ENCODE peak calls at places on chromosomes 7 and 10, in four cellular contexts. One of them, this sample, is unnamed.

GRCh38 chr7:138449580-138449979 is 10.5 kb upstream of the TRIM24 start:
- DNase-seq in neuronal stem cell: no peak
- DNase-seq in breast epithelium: no peak
- DNase-seq in K562: peak; percentile 72
- DNase-seq in this sample: no peak

GRCh38 chr10:33365871-33366411 is 31.5 kb upstream of the NRP1 start:
- DNase-seq in neuronal stem cell: no peak
- DNase-seq in breast epithelium: no peak
- DNase-seq in K562: no peak
- DNase-seq in this sample: no peak

GRCh38 chr7:36238138-36238537 is 85.1 kb downstream of the EEPD1 start:
- DNase-seq in neuronal stem cell: no peak
- DNase-seq in breast epithelium: no peak
- DNase-seq in K562: no peak
- DNase-seq in this sample: no peak

GRCh38 chr10:71597821-71598498 is 121.6 kb downstream of the C10orf105 start:
- DNase-seq in neuronal stem cell: no peak
- DNase-seq in breast epithelium: peak; percentile 72
- DNase-seq in K562: peak; percentile 40
- DNase-seq in this sample: no peak

GRCh38 chr7:22730921-22731654 is 4.1 kb downstream of the IL6 start:
- DNase-seq in neuronal stem cell: no peak
- DNase-seq in breast epithelium: no peak
- DNase-seq in K562: no peak
- DNase-seq in this sample: no peak

GRCh38 chr7:14381306-14381705 is 391.8 kb upstream of the ETV1 start:
- DNase-seq in neuronal stem cell: no peak
- DNase-seq in breast epithelium: no peak
- DNase-seq in K562: no peak
- DNase-seq in this sample: no peak

GRCh38 chr10:99529483-99530107 is 3.1 kb upstream of the NKX2-3 start:
- DNase-seq in neuronal stem cell: no peak
- DNase-seq in breast epithelium: no peak
- DNase-seq in K562: no peak
- DNase-seq in this sample: no peak

GRCh38 chr7:111883241-111883640 is 320.9 kb upstream of the IMMP2L start:
- DNase-seq in neuronal stem cell: no peak
- DNase-seq in breast epithelium: no peak
- DNase-seq in K562: no peak
- DNase-seq in this sample: no peak

GRCh38 chr7:158056761-158057160 is 530.9 kb downstream of the PTPRN2 start:
- DNase-seq in neuronal stem cell: no peak
- DNase-seq in breast epithelium: no peak
- DNase-seq in K562: no peak
- DNase-seq in this sample: no peak

GRCh38 chr10:33421789-33422188 is 87.3 kb upstream of the NRP1 start:
- DNase-seq in neuronal stem cell: no peak
- DNase-seq in breast epithelium: peak; percentile 20
- DNase-seq in K562: no peak
- DNase-seq in this sample: peak; percentile 78

GRCh38 chr10:96097865-96098264 is 32.2 kb upstream of the ZNF518A start:
- DNase-seq in neuronal stem cell: no peak
- DNase-seq in breast epithelium: no peak
- DNase-seq in K562: no peak
- DNase-seq in this sample: no peak

GRCh38 chr7:17301491-17302101 is 3.1 kb downstream of the AHR start:
- DNase-seq in neuronal stem cell: no peak
- DNase-seq in breast epithelium: no peak
- DNase-seq in K562: peak; percentile 5
- DNase-seq in this sample: no peak

GRCh38 chr10:131517781-131518180 is 206.3 kb upstream of the TCERG1L start:
- DNase-seq in neuronal stem cell: no peak
- DNase-seq in breast epithelium: no peak
- DNase-seq in K562: no peak
- DNase-seq in this sample: no peak

GRCh38 chr10:22821501-22821900 is 106.4 kb upstream of the ARMC3 start:
- DNase-seq in neuronal stem cell: no peak
- DNase-seq in breast epithelium: no peak
- DNase-seq in K562: no peak
- DNase-seq in this sample: no peak

GRCh38 chr10:48444266-48444665 is 137.8 kb downstream of the MAPK8 start:
- DNase-seq in neuronal stem cell: peak; percentile 29
- DNase-seq in breast epithelium: no peak
- DNase-seq in K562: peak; percentile 46
- DNase-seq in this sample: no peak

GRCh38 chr10:110305767-110306451 is 1.2 kb upstream of the SMNDC1 start:
- DNase-seq in neuronal stem cell: peak; percentile 50
- DNase-seq in breast epithelium: peak; percentile 54
- DNase-seq in K562: peak; percentile 47
- DNase-seq in this sample: no peak

GRCh38 chr7:119572132-119572531 is 700.8 kb upstream of the KCND2 start:
- DNase-seq in neuronal stem cell: no peak
- DNase-seq in breast epithelium: no peak
- DNase-seq in K562: no peak
- DNase-seq in this sample: no peak

GRCh38 chr7:55078465-55079372 is 59.9 kb downstream of the EGFR start:
- DNase-seq in neuronal stem cell: no peak
- DNase-seq in breast epithelium: no peak
- DNase-seq in K562: peak; percentile 17
- DNase-seq in this sample: no peak

GRCh38 chr7:73830618-73830871 is 251 bp upstream of the CLDN4 start:
- DNase-seq in neuronal stem cell: no peak
- DNase-seq in breast epithelium: no peak
- DNase-seq in K562: no peak
- DNase-seq in this sample: no peak

GRCh38 chr7:73833251-73833919 is 2.6 kb downstream of the CLDN4 start:
- DNase-seq in neuronal stem cell: no peak
- DNase-seq in breast epithelium: no peak
- DNase-seq in K562: no peak
- DNase-seq in this sample: no peak

GRCh38 chr7:73830872-73831655 is at the start of gene CLDN4:
- DNase-seq in neuronal stem cell: peak; percentile 49
- DNase-seq in breast epithelium: peak; percentile 96
- DNase-seq in K562: no peak
- DNase-seq in this sample: no peak

GRCh38 chr7:73832806-73833205 is 2.0 kb downstream of the CLDN4 start:
- DNase-seq in neuronal stem cell: no peak
- DNase-seq in breast epithelium: no peak
- DNase-seq in K562: no peak
- DNase-seq in this sample: no peak

DNA sequence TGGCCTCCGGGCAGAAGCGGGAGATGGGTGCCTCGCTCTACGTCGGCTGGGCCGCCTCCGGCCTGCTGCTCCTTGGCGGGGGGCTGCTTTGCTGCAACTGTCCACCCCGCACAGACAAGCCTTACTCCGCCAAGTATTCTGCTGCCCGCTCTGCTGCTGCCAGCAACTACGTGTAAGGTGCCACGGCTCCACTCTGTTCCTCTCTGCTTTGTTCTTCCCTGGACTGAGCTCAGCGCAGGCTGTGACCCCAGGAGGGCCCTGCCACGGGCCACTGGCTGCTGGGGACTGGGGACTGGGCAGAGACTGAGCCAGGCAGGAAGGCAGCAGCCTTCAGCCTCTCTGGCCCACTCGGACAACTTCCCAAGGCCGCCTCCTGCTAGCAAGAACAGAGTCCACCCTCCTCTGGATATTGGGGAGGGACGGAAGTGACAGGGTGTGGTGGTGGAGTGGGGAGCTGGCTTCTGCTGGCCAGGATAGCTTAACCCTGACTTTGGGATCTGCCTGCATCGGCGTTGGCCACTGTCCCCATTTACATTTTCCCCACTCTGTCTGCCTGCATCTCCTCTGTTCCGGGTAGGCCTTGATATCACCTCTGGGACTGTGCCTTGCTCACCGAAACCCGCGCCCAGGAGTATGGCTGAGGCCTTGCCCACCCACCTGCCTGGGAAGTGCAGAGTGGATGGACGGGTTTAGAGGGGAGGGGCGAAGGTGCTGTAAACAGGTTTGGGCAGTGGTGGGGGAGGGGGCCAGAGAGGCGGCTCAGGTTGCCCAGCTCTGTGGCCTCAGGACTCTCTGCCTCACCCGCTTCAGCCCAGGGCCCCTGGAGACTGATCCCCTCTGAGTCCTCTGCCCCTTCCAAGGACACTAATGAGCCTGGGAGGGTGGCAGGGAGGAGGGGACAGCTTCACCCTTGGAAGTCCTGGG is 1.1 kb downstream of the CLDN4 start:
- DNase-seq in neuronal stem cell: no peak
- DNase-seq in breast epithelium: peak; percentile 91
- DNase-seq in K562: no peak
- DNase-seq in this sample: no peak
- H3K27ac ChIP-seq in neuronal stem cell: no peak overlapping the region
- H3K27ac ChIP-seq in breast epithelium: peak overlapping the region; percentile 95
- H3K27ac ChIP-seq in K562: no peak overlapping the region
- H3K27ac ChIP-seq in this sample: peak overlapping the region; percentile 28

GRCh38 chr7:134827889-134828288 is 48.5 kb downstream of the CALD1 start:
- DNase-seq in neuronal stem cell: no peak
- DNase-seq in breast epithelium: no peak
- DNase-seq in K562: no peak
- DNase-seq in this sample: no peak
- H3K4me3 ChIP-seq in neuronal stem cell: no peak overlapping the region
- H3K4me3 ChIP-seq in breast epithelium: no peak overlapping the region
- H3K4me3 ChIP-seq in K562: no peak overlapping the region
- H3K4me3 ChIP-seq in this sample: peak overlapping the region; percentile 48

DNA sequence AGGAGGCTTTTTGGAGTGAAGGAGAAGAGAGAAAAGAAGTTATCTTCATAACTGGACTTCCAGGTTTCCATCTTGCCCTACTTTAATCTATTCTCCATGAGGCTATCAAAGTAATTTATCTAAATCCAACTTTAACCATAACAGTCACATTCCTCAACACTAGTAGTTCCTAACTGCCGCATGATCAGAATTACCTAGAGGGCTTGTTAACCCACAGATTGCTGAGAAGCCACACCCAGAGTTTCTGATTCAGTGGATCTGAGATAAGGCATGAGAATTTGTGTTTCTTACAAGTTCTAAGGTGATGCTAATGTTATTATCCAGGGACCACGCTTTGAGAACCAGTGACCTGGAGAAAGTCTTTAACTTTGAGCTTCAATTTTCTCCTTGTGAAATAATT is 8.3 kb upstream of the COL1A2 start:
- DNase-seq in neuronal stem cell: no peak
- DNase-seq in breast epithelium: no peak
- DNase-seq in K562: no peak
- DNase-seq in this sample: no peak
- H3K27ac ChIP-seq in neuronal stem cell: no peak overlapping the region
- H3K27ac ChIP-seq in breast epithelium: no peak overlapping the region
- H3K27ac ChIP-seq in K562: no peak overlapping the region
- H3K27ac ChIP-seq in this sample: no peak overlapping the region

GRCh38 chr10:117721883-117722282 is 179.3 kb downstream of the EMX2 start:
- DNase-seq in neuronal stem cell: no peak
- DNase-seq in breast epithelium: no peak
- DNase-seq in K562: no peak
- DNase-seq in this sample: no peak
- H3K4me3 ChIP-seq in neuronal stem cell: no peak overlapping the region
- H3K4me3 ChIP-seq in breast epithelium: no peak overlapping the region
- H3K4me3 ChIP-seq in K562: no peak overlapping the region
- H3K4me3 ChIP-seq in this sample: no peak overlapping the region

GRCh38 chr7:127927339-127927679 is 103.9 kb downstream of the LRRC4 start:
- DNase-seq in neuronal stem cell: no peak
- DNase-seq in breast epithelium: no peak
- DNase-seq in K562: no peak
- DNase-seq in this sample: no peak

GRCh38 chr7:127924874-127925273 is 106.4 kb downstream of the LRRC4 start:
- DNase-seq in neuronal stem cell: no peak
- DNase-seq in breast epithelium: no peak
- DNase-seq in K562: no peak
- DNase-seq in this sample: no peak

GRCh38 chr7:127930341-127931328 is 100.6 kb downstream of the LRRC4 start:
- DNase-seq in neuronal stem cell: no peak
- DNase-seq in breast epithelium: no peak
- DNase-seq in K562: no peak
- DNase-seq in this sample: no peak

GRCh38 chr7:127928852-127929251 is 102.4 kb downstream of the LRRC4 start:
- DNase-seq in neuronal stem cell: no peak
- DNase-seq in breast epithelium: no peak
- DNase-seq in K562: no peak
- DNase-seq in this sample: no peak

GRCh38 chr7:127928222-127928621 is 103.0 kb downstream of the LRRC4 start:
- DNase-seq in neuronal stem cell: no peak
- DNase-seq in breast epithelium: no peak
- DNase-seq in K562: no peak
- DNase-seq in this sample: no peak
- H3K27ac ChIP-seq in neuronal stem cell: no peak overlapping the region
- H3K27ac ChIP-seq in breast epithelium: no peak overlapping the region
- H3K27ac ChIP-seq in K562: no peak overlapping the region
- H3K27ac ChIP-seq in this sample: no peak overlapping the region

GRCh38 chr10:123995461-123996131 is 97.8 kb downstream of the CHST15 start:
- DNase-seq in neuronal stem cell: peak; percentile 35
- DNase-seq in breast epithelium: peak; percentile 51
- DNase-seq in K562: no peak
- DNase-seq in this sample: peak; percentile 77
- H3K4me3 ChIP-seq in neuronal stem cell: peak overlapping the region; percentile 44
- H3K4me3 ChIP-seq in breast epithelium: peak overlapping the region; percentile 39
- H3K4me3 ChIP-seq in K562: no peak overlapping the region
- H3K4me3 ChIP-seq in this sample: peak overlapping the region; percentile 59